ENCODE peak calls at places on chromosomes 11 and 22, in seven cellular contexts. One of them, this sample, is unnamed.
A peak's percentile ranks its signal among the peaks of the same experiment; 100 is the strongest.

GRCh38 chr11:117664897-117665296 is 132.1 kb downstream of the DSCAML1 start:
- DNase-seq in mesendoderm: no peak
- DNase-seq in H9: peak; percentile 47
- DNase-seq in H1: no peak
- DNase-seq in neuronal stem cell: peak; percentile 70
- DNase-seq in trophoblast cell: no peak
- DNase-seq in mesenchymal stem cell: no peak
- DNase-seq in this sample: no peak

GRCh38 chr11:16082532-16083055 is 273.8 kb downstream of the SOX6 start:
- DNase-seq in mesendoderm: no peak
- DNase-seq in H9: no peak
- DNase-seq in H1: no peak
- DNase-seq in neuronal stem cell: no peak
- DNase-seq in trophoblast cell: no peak
- DNase-seq in mesenchymal stem cell: no peak
- DNase-seq in this sample: peak; percentile 13

GRCh38 chr11:25065711-25066110 is 568.9 kb downstream of the LUZP2 start:
- DNase-seq in mesendoderm: no peak
- DNase-seq in H9: no peak
- DNase-seq in H1: no peak
- DNase-seq in neuronal stem cell: no peak
- DNase-seq in trophoblast cell: no peak
- DNase-seq in mesenchymal stem cell: peak; percentile 26
- DNase-seq in this sample: peak; percentile 78

GRCh38 chr11:8359521-8359920 is 95.8 kb upstream of the LMO1 start:
- DNase-seq in mesendoderm: no peak
- DNase-seq in H9: no peak
- DNase-seq in H1: no peak
- DNase-seq in neuronal stem cell: no peak
- DNase-seq in trophoblast cell: no peak
- DNase-seq in mesenchymal stem cell: no peak
- DNase-seq in this sample: no peak

GRCh38 chr11:127471662-127472061 is 471.1 kb upstream of the KIRREL3 start:
- DNase-seq in mesendoderm: no peak
- DNase-seq in H9: no peak
- DNase-seq in H1: no peak
- DNase-seq in neuronal stem cell: no peak
- DNase-seq in trophoblast cell: no peak
- DNase-seq in mesenchymal stem cell: no peak
- DNase-seq in this sample: no peak

GRCh38 chr11:124086447-124086846 is 28.8 kb upstream of the VWA5A start:
- DNase-seq in mesendoderm: peak; percentile 26
- DNase-seq in H9: no peak
- DNase-seq in H1: no peak
- DNase-seq in neuronal stem cell: no peak
- DNase-seq in trophoblast cell: peak; percentile 29
- DNase-seq in mesenchymal stem cell: no peak
- DNase-seq in this sample: no peak

GRCh38 chr11:32888805-32889204 is 3.8 kb upstream of the QSER1 start:
- DNase-seq in mesendoderm: no peak
- DNase-seq in H9: no peak
- DNase-seq in H1: no peak
- DNase-seq in neuronal stem cell: no peak
- DNase-seq in trophoblast cell: no peak
- DNase-seq in mesenchymal stem cell: peak; percentile 72
- DNase-seq in this sample: peak; percentile 76

GRCh38 chr11:32462296-32462695 is 27.0 kb upstream of the WT1 start:
- DNase-seq in mesendoderm: no peak
- DNase-seq in H9: no peak
- DNase-seq in H1: no peak
- DNase-seq in neuronal stem cell: no peak
- DNase-seq in trophoblast cell: no peak
- DNase-seq in mesenchymal stem cell: no peak
- DNase-seq in this sample: no peak

GRCh38 chr11:115590254-115590653 is 86.0 kb upstream of the CADM1 start:
- DNase-seq in mesendoderm: no peak
- DNase-seq in H9: no peak
- DNase-seq in H1: no peak
- DNase-seq in neuronal stem cell: no peak
- DNase-seq in trophoblast cell: no peak
- DNase-seq in mesenchymal stem cell: no peak
- DNase-seq in this sample: no peak

GRCh38 chr22:44161673-44162072 is 19.1 kb upstream of the PARVG start:
- DNase-seq in mesendoderm: no peak
- DNase-seq in H9: no peak
- DNase-seq in H1: no peak
- DNase-seq in neuronal stem cell: no peak
- DNase-seq in trophoblast cell: no peak
- DNase-seq in mesenchymal stem cell: no peak
- DNase-seq in this sample: no peak

GRCh38 chr22:47736166-47737034 is 974.0 kb downstream of the TBC1D22A start:
- DNase-seq in mesendoderm: no peak
- DNase-seq in H9: no peak
- DNase-seq in H1: no peak
- DNase-seq in neuronal stem cell: no peak
- DNase-seq in trophoblast cell: no peak
- DNase-seq in mesenchymal stem cell: no peak
- DNase-seq in this sample: no peak

GRCh38 chr11:17238377-17238776 is 30.6 kb upstream of the PIK3C2A start:
- DNase-seq in mesendoderm: no peak
- DNase-seq in H9: no peak
- DNase-seq in H1: no peak
- DNase-seq in neuronal stem cell: no peak
- DNase-seq in trophoblast cell: no peak
- DNase-seq in mesenchymal stem cell: no peak
- DNase-seq in this sample: no peak

GRCh38 chr11:22634897-22635629 is 9.4 kb upstream of the FANCF start:
- DNase-seq in mesendoderm: peak; percentile 36
- DNase-seq in H9: peak; percentile 72
- DNase-seq in H1: no peak
- DNase-seq in neuronal stem cell: no peak
- DNase-seq in trophoblast cell: no peak
- DNase-seq in mesenchymal stem cell: peak; percentile 50
- DNase-seq in this sample: peak; percentile 18

GRCh38 chr11:79173615-79174014 is 267.2 kb downstream of the TENM4 start:
- DNase-seq in mesendoderm: no peak
- DNase-seq in H9: no peak
- DNase-seq in H1: no peak
- DNase-seq in neuronal stem cell: no peak
- DNase-seq in trophoblast cell: peak; percentile 82
- DNase-seq in mesenchymal stem cell: peak; percentile 58
- DNase-seq in this sample: peak; percentile 77

GRCh38 chr22:36341640-36342041 is 46.1 kb downstream of the MYH9 start:
- DNase-seq in mesendoderm: no peak
- DNase-seq in H9: no peak
- DNase-seq in H1: no peak
- DNase-seq in neuronal stem cell: no peak
- DNase-seq in trophoblast cell: no peak
- DNase-seq in mesenchymal stem cell: no peak
- DNase-seq in this sample: no peak

GRCh38 chr11:119832536-119832935 is 103.5 kb upstream of the NECTIN1 start:
- DNase-seq in mesendoderm: peak; percentile 59
- DNase-seq in H9: peak; percentile 56
- DNase-seq in H1: no peak
- DNase-seq in neuronal stem cell: no peak
- DNase-seq in trophoblast cell: no peak
- DNase-seq in mesenchymal stem cell: no peak
- DNase-seq in this sample: peak; percentile 5

GRCh38 chr11:94800394-94800793 is 32.2 kb downstream of the AMOTL1 start:
- DNase-seq in mesendoderm: no peak
- DNase-seq in H9: no peak
- DNase-seq in H1: no peak
- DNase-seq in neuronal stem cell: no peak
- DNase-seq in trophoblast cell: no peak
- DNase-seq in mesenchymal stem cell: no peak
- DNase-seq in this sample: no peak

GRCh38 chr11:57482782-57483569 is 22.6 kb downstream of the RTN4RL2 start:
- DNase-seq in mesendoderm: peak; percentile 69
- DNase-seq in H9: peak; percentile 81
- DNase-seq in H1: peak; percentile 91
- DNase-seq in neuronal stem cell: peak; percentile 55
- DNase-seq in trophoblast cell: no peak
- DNase-seq in mesenchymal stem cell: peak; percentile 45
- DNase-seq in this sample: peak; percentile 21

GRCh38 chr11:105244157-105244820 is 104.7 kb upstream of the CARD18 start:
- DNase-seq in mesendoderm: no peak
- DNase-seq in H9: no peak
- DNase-seq in H1: no peak
- DNase-seq in neuronal stem cell: no peak
- DNase-seq in trophoblast cell: peak; percentile 39
- DNase-seq in mesenchymal stem cell: peak; percentile 97
- DNase-seq in this sample: peak; percentile 98

GRCh38 chr11:58498464-58498863 is 9.4 kb downstream of the OR5B21 start:
- DNase-seq in mesendoderm: no peak
- DNase-seq in H9: no peak
- DNase-seq in H1: no peak
- DNase-seq in neuronal stem cell: no peak
- DNase-seq in trophoblast cell: no peak
- DNase-seq in mesenchymal stem cell: no peak
- DNase-seq in this sample: no peak

GRCh38 chr11:69791266-69791665 is 16.1 kb upstream of the FGF4 start:
- DNase-seq in mesendoderm: no peak
- DNase-seq in H9: no peak
- DNase-seq in H1: no peak
- DNase-seq in neuronal stem cell: no peak
- DNase-seq in trophoblast cell: no peak
- DNase-seq in mesenchymal stem cell: peak; percentile 51
- DNase-seq in this sample: peak; percentile 61

GRCh38 chr11:27423125-27423524 is 49.5 kb downstream of the LGR4 start:
- DNase-seq in mesendoderm: peak; percentile 82
- DNase-seq in H9: no peak
- DNase-seq in H1: no peak
- DNase-seq in neuronal stem cell: no peak
- DNase-seq in trophoblast cell: peak; percentile 90
- DNase-seq in mesenchymal stem cell: peak; percentile 95
- DNase-seq in this sample: peak; percentile 80

GRCh38 chr11:13352711-13353110 is 75.1 kb downstream of the BMAL1 start:
- DNase-seq in mesendoderm: no peak
- DNase-seq in H9: no peak
- DNase-seq in H1: no peak
- DNase-seq in neuronal stem cell: no peak
- DNase-seq in trophoblast cell: no peak
- DNase-seq in mesenchymal stem cell: no peak
- DNase-seq in this sample: no peak

GRCh38 chr22:42296381-42296853 is 26.0 kb upstream of the TCF20 start:
- DNase-seq in mesendoderm: no peak
- DNase-seq in H9: no peak
- DNase-seq in H1: no peak
- DNase-seq in neuronal stem cell: no peak
- DNase-seq in trophoblast cell: no peak
- DNase-seq in mesenchymal stem cell: no peak
- DNase-seq in this sample: no peak

GRCh38 chr11:11056316-11056715 is 198.5 kb upstream of the ZBED5 start:
- DNase-seq in mesendoderm: no peak
- DNase-seq in H9: no peak
- DNase-seq in H1: no peak
- DNase-seq in neuronal stem cell: no peak
- DNase-seq in trophoblast cell: no peak
- DNase-seq in mesenchymal stem cell: no peak
- DNase-seq in this sample: no peak

GRCh38 chr11:24295360-24295759 is 201.5 kb upstream of the LUZP2 start:
- DNase-seq in mesendoderm: no peak
- DNase-seq in H9: no peak
- DNase-seq in H1: no peak
- DNase-seq in neuronal stem cell: no peak
- DNase-seq in trophoblast cell: no peak
- DNase-seq in mesenchymal stem cell: peak; percentile 66
- DNase-seq in this sample: peak; percentile 5

GRCh38 chr11:6443269-6444003 is 2.6 kb upstream of the HPX start:
- DNase-seq in mesendoderm: peak; percentile 69
- DNase-seq in H9: peak; percentile 72
- DNase-seq in H1: peak; percentile 77
- DNase-seq in neuronal stem cell: peak; percentile 31
- DNase-seq in trophoblast cell: peak; percentile 20
- DNase-seq in mesenchymal stem cell: peak; percentile 65
- DNase-seq in this sample: peak; percentile 50

DNA sequence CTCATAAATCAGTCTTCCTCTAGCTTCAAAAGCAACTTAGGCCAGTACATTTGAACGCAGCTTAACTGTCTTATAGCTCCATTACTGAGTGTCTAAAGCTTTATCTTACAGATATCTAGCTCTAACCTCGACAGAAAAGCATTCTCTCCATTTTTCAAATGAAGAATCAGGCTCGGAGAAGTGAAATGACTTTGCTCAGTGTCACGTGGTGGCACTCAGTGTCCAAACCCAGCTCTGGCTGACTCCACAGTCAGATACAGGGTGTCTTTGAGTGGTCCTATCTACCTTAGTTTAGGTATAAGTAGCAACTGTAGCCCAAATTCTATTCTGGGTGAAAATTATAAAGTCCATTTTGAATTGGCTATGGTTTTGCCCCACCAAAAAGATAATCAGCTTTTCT is 38.7 kb upstream of the CHST1 start:
- DNase-seq in mesendoderm: no peak
- DNase-seq in H9: no peak
- DNase-seq in H1: no peak
- DNase-seq in neuronal stem cell: no peak
- DNase-seq in trophoblast cell: no peak
- DNase-seq in mesenchymal stem cell: no peak
- DNase-seq in this sample: no peak
- H4K8ac ChIP-seq in mesendoderm: no peak overlapping the region
- H4K8ac ChIP-seq in H9: no peak overlapping the region
- H4K8ac ChIP-seq in H1: no peak overlapping the region
- H4K8ac ChIP-seq in neuronal stem cell: no peak overlapping the region
- H4K8ac ChIP-seq in trophoblast cell: no peak overlapping the region
- H4K8ac ChIP-seq in mesenchymal stem cell: no peak overlapping the region
- H4K8ac ChIP-seq in this sample: no peak overlapping the region

GRCh38 chr11:80487952-80488351 is 1047.1 kb upstream of the TENM4 start:
- DNase-seq in mesendoderm: no peak
- DNase-seq in H9: no peak
- DNase-seq in H1: no peak
- DNase-seq in neuronal stem cell: no peak
- DNase-seq in trophoblast cell: no peak
- DNase-seq in mesenchymal stem cell: no peak
- DNase-seq in this sample: no peak
- H4K8ac ChIP-seq in mesendoderm: no peak overlapping the region
- H4K8ac ChIP-seq in H9: no peak overlapping the region
- H4K8ac ChIP-seq in H1: no peak overlapping the region
- H4K8ac ChIP-seq in neuronal stem cell: no peak overlapping the region
- H4K8ac ChIP-seq in trophoblast cell: no peak overlapping the region
- H4K8ac ChIP-seq in mesenchymal stem cell: no peak overlapping the region
- H4K8ac ChIP-seq in this sample: no peak overlapping the region

GRCh38 chr11:62322524-62322923 is 14.7 kb upstream of the ASRGL1 start:
- DNase-seq in mesendoderm: no peak
- DNase-seq in H9: no peak
- DNase-seq in H1: no peak
- DNase-seq in neuronal stem cell: no peak
- DNase-seq in trophoblast cell: no peak
- DNase-seq in mesenchymal stem cell: no peak
- DNase-seq in this sample: no peak
- H4K8ac ChIP-seq in mesendoderm: no peak overlapping the region
- H4K8ac ChIP-seq in H9: no peak overlapping the region
- H4K8ac ChIP-seq in H1: no peak overlapping the region
- H4K8ac ChIP-seq in neuronal stem cell: no peak overlapping the region
- H4K8ac ChIP-seq in trophoblast cell: no peak overlapping the region
- H4K8ac ChIP-seq in mesenchymal stem cell: no peak overlapping the region
- H4K8ac ChIP-seq in this sample: no peak overlapping the region

DNA sequence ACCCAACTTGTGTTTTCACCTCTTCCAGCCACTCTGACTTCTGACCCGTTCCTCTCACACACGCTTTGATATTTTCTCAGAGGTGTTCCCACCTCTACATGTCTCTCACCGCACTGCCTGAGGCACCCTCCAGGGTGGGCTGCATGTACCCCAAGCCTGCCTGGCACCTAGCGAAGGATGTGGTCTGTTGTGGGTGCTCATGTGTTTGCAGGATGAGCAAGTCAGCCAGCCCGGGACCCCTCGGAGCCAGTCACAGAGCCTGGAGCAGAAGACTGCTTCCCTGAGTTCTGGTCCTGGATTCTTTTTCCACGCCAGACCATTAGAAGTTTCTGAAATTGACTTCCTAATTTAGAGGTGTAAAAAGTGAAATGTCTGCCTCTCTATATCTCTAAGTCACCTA is 3.8 kb downstream of the GTSE1 start:
- DNase-seq in mesendoderm: no peak
- DNase-seq in H9: no peak
- DNase-seq in H1: no peak
- DNase-seq in neuronal stem cell: no peak
- DNase-seq in trophoblast cell: no peak
- DNase-seq in mesenchymal stem cell: no peak
- DNase-seq in this sample: no peak
- H4K8ac ChIP-seq in mesendoderm: no peak overlapping the region
- H4K8ac ChIP-seq in H9: no peak overlapping the region
- H4K8ac ChIP-seq in H1: no peak overlapping the region
- H4K8ac ChIP-seq in neuronal stem cell: no peak overlapping the region
- H4K8ac ChIP-seq in trophoblast cell: no peak overlapping the region
- H4K8ac ChIP-seq in mesenchymal stem cell: peak overlapping the region; percentile 83
- H4K8ac ChIP-seq in this sample: no peak overlapping the region

This sample was measured in IMR-90.